ENCODE peak calls at places on chromosomes 16 and 17, in six cellular contexts. H is EH; O is activated CD4-positive, alpha-beta memory T cell treated with anti-CD3 and anti-CD28 coated beads, Interleukin-2, amount 10 ng/mL, durations not matched to agents 7 days and 5 days; W is NCI-H446 treated with DMSO at 0.1 percent for 48 hours; I is suprapubic skin; X is posterior cingulate gyrus. V is an unnamed sample.

GRCh38 chr16:4868573-4868972 is 21.3 kb downstream of the UBN1 start:
- DNase-seq in I (no peak), H (no peak), X (peak; percentile 3), W (no peak), O (no peak), V (no peak)

GRCh38 chr17:32007463-32008298 is 498 bp downstream of the LRRC37B start:
- DNase-seq in W (no peak), I (peak; percentile 67), H (peak; percentile 35), O (peak; percentile 51), X (peak; percentile 42), V (peak; percentile 32)

GRCh38 chr17:47719411-47720152 is 13.5 kb upstream of the TBX21 start:
- DNase-seq in O (peak; percentile 86), H (peak; percentile 84), W (no peak), I (no peak), X (no peak), V (peak; percentile 84)

GRCh38 chr16:81575834-81576233 is 131.2 kb downstream of the CMIP start:
- DNase-seq in O (no peak), I (no peak), H (no peak), W (no peak), X (no peak), V (no peak)

GRCh38 chr17:77382356-77382911 is 241.7 kb downstream of the SEC14L1 start:
- DNase-seq in O (peak; percentile 46), X (no peak), W (no peak), H (no peak), I (no peak), V (no peak)

GRCh38 chr17:36879599-36880255 is 57.5 kb upstream of the LHX1 start:
- DNase-seq in O (no peak), W (no peak), H (no peak), I (no peak), X (no peak), V (no peak)

GRCh38 chr16:83578146-83578545 is 229.6 kb upstream of the HSBP1 start:
- DNase-seq in X (no peak), W (no peak), O (no peak), I (no peak), H (no peak), V (no peak)

GRCh38 chr17:59730268-59730834 is 22.9 kb downstream of the VMP1 start:
- DNase-seq in W (no peak), I (no peak), H (no peak), X (no peak), O (no peak), V (no peak)

GRCh38 chr16:69329369-69330285 is 761 bp downstream of the PDF start:
- DNase-seq in W (no peak), I (no peak), H (peak; percentile 33), O (peak; percentile 47), X (no peak), V (peak; percentile 35)

GRCh38 chr16:85446846-85447656 is 166.1 kb upstream of the GSE1 start:
- DNase-seq in O (no peak), H (no peak), W (no peak), I (no peak), X (no peak), V (no peak)

GRCh38 chr16:81216706-81217105 is 21.8 kb upstream of the BCO1 start:
- DNase-seq in W (no peak), H (no peak), O (no peak), I (no peak), X (no peak), V (no peak)

GRCh38 chr17:17098426-17099035 is 56.3 kb downstream of the MPRIP start:
- DNase-seq in O (no peak), X (no peak), H (peak; percentile 73), W (no peak), I (no peak), V (no peak)

GRCh38 chr17:69047368-69048263 is 13.1 kb downstream of the ABCA9 start:
- DNase-seq in I (peak; percentile 71), O (no peak), X (no peak), W (no peak), H (peak; percentile 8), V (peak; percentile 42)

GRCh38 chr17:31629696-31630470 is 229.2 kb downstream of the COPRS start:
- DNase-seq in X (no peak), O (no peak), W (peak; percentile 77), H (peak; percentile 71), I (no peak), V (peak; percentile 86)

GRCh38 chr16:72997141-72997542 is 50.8 kb downstream of the ZFHX3 start:
- DNase-seq in O (no peak), X (no peak), W (no peak), I (peak; percentile 62), H (peak; percentile 19), V (no peak)

GRCh38 chr17:57989011-57989345 is 924 bp upstream of the VEZF1 start:
- DNase-seq in H (peak; percentile 50), X (no peak), I (no peak), W (no peak), O (no peak), V (peak; percentile 45)

GRCh38 chr16:72938426-72939164 is 109.3 kb downstream of the ZFHX3 start:
- DNase-seq in H (peak; percentile 88), X (no peak), W (peak; percentile 70), I (peak; percentile 87), O (no peak), V (peak; percentile 58)

GRCh38 chr16:88681084-88681680 is 5.1 kb downstream of the SNAI3 start:
- DNase-seq in I (peak; percentile 62), W (no peak), X (no peak), O (peak; percentile 67), H (no peak), V (no peak)

GRCh38 chr17:62627219-62627903 is at the start of gene MRC2:
- DNase-seq in I (no peak), W (no peak), O (peak; percentile 43), H (peak; percentile 83), X (peak; percentile 14), V (peak; percentile 83)

GRCh38 chr16:83005653-83006160 is 378.9 kb downstream of the CDH13 start:
- DNase-seq in W (no peak), O (no peak), X (no peak), I (no peak), H (peak; percentile 56), V (peak; percentile 16)

GRCh38 chr16:8751481-8752311 is 45.7 kb downstream of the TMEM186 start:
- DNase-seq in W (no peak), I (peak; percentile 30), O (no peak), H (peak; percentile 85), X (no peak), V (peak; percentile 78)